ENCODE peak calls at places on chromosomes 4 and X, in four cellular contexts. H is activated B cell treated with CpG ODN at 0.5 μM for 24 hours, I is ACHN, M is caudate nucleus. N is an unnamed sample.

GRCh38 chr4:10154241-10154640 is 37.6 kb upstream of the WDR1 start:
- DNase-seq in H (no peak), I (no peak), M (no peak), N (no peak)

GRCh38 chr4:83386931-83387897 is 52.6 kb upstream of the HPSE start:
- DNase-seq in H (no peak), M (no peak), I (peak), N (no peak)

GRCh38 chrX:97267376-97267775 is 383.7 kb downstream of the RPA4 start:
- DNase-seq in H (no peak), M (no peak), I (no peak), N (no peak)

GRCh38 chr4:178395798-178396197 is 953.6 kb upstream of the AGA start:
- DNase-seq in I (no peak), M (no peak), H (no peak), N (no peak)

GRCh38 chr4:33685939-33686338 is 2558.4 kb downstream of the ARAP2 start:
- DNase-seq in M (no peak), H (no peak), I (no peak), N (no peak)

GRCh38 chr4:175373031-175373430 is 439.0 kb downstream of the GPM6A start:
- DNase-seq in I (no peak), H (no peak), M (no peak), N (no peak)

GRCh38 chrX:40637687-40638086 is 9.7 kb downstream of the CXorf38 start:
- DNase-seq in M (no peak), H (no peak), I (no peak), N (no peak)

GRCh38 chrX:44470816-44471215 is 71.8 kb downstream of the FUNDC1 start:
- DNase-seq in H (no peak), M (no peak), I (no peak), N (no peak)

GRCh38 chr4:181776655-181777054 is 466.5 kb upstream of the TENM3 start:
- DNase-seq in I (no peak), M (no peak), H (no peak), N (no peak)

GRCh38 chr4:171812377-171813194 is 618 bp upstream of the GALNTL6 start:
- DNase-seq in M (no peak), H (no peak), I (peak), N (no peak)

GRCh38 chr4:8473198-8473919 is 32.8 kb downstream of the TRMT44 start:
- DNase-seq in H (no peak), I (no peak), M (no peak), N (no peak)

GRCh38 chr4:174317531-174317930 is 33.8 kb downstream of the CEP44 start:
- DNase-seq in M (no peak), I (no peak), H (no peak), N (no peak)

GRCh38 chrX:133415276-133416105 is at the start of gene GPC4:
- DNase-seq in I (peak), M (no peak), H (no peak), N (peak)

GRCh38 chrX:38018734-38019410 is 12.5 kb downstream of the SYTL5 start:
- DNase-seq in I (no peak), M (no peak), H (no peak), N (no peak)

GRCh38 chr4:153294631-153295030 is 49.9 kb upstream of the MND1 start:
- DNase-seq in M (no peak), H (no peak), I (no peak), N (peak)

GRCh38 chr4:130183096-130183495 is 1087.1 kb downstream of the C4orf33 start:
- DNase-seq in I (no peak), M (no peak), H (no peak), N (no peak)

GRCh38 chrX:123803331-123803983 is 56.4 kb upstream of the XIAP start:
- DNase-seq in M (no peak), I (no peak), H (no peak), N (peak)

GRCh38 chrX:107826286-107827136 is 845 bp downstream of the MID2 start:
- DNase-seq in I (peak), H (peak), M (peak), N (peak)

GRCh38 chr4:149534779-149535178 is 280.9 kb downstream of the IQCM start:
- DNase-seq in I (no peak), H (no peak), M (no peak), N (no peak)

GRCh38 chr4:153159728-153160221 is 44.5 kb upstream of the TRIM2 start:
- DNase-seq in H (no peak), M (no peak), I (no peak), N (no peak)

GRCh38 chr4:7396186-7396585 is 38.5 kb downstream of the PSAPL1 start:
- DNase-seq in I (no peak), H (no peak), M (no peak), N (no peak)

GRCh38 chr4:67929447-67929846 is 33.8 kb downstream of the TMPRSS11A start:
- DNase-seq in I (no peak), H (no peak), M (no peak), N (no peak)

GRCh38 chr4:155122382-155122781 is 86.1 kb upstream of the NPY2R start:
- DNase-seq in H (no peak), M (no peak), I (no peak), N (no peak)

GRCh38 chr4:127601029-127601428 is 31.7 kb upstream of the INTU start:
- DNase-seq in I (peak), H (no peak), M (no peak), N (no peak)

GRCh38 chr4:76854858-76855257 is 43.1 kb downstream of the SOWAHB start:
- DNase-seq in H (no peak), I (no peak), M (no peak), N (no peak)